ENCODE peak calls at places on chromosomes 6 and 20, in eight cellular contexts. One of them, this sample, is unnamed.

GRCh38 chr6:54710430-54710829 is 136.1 kb upstream of the FAM83B start:
- DNase-seq in EL: no peak
- DNase-seq in putamen: no peak
- DNase-seq in foreskin melanocyte: peak; percentile 54
- DNase-seq in colonic mucosa: no peak
- DNase-seq in stimulated activated CD4-positive, alpha-beta T cell treated with anti-CD3 and anti-CD28 coated beads, Interleukin-12 subunit alpha, Interleukin-12 subunit beta, amount 100 ng/mL, for 4 hours: no peak
- DNase-seq in immature natural killer cell: no peak
- DNase-seq in skeletal muscle cell: no peak
- DNase-seq in this sample: no peak

GRCh38 chr6:135012764-135013163 is 41.9 kb downstream of the HBS1L start:
- DNase-seq in colonic mucosa: no peak
- DNase-seq in immature natural killer cell: no peak
- DNase-seq in foreskin melanocyte: no peak
- DNase-seq in skeletal muscle cell: peak; percentile 11
- DNase-seq in putamen: no peak
- DNase-seq in stimulated activated CD4-positive, alpha-beta T cell treated with anti-CD3 and anti-CD28 coated beads, Interleukin-12 subunit alpha, Interleukin-12 subunit beta, amount 100 ng/mL, for 4 hours: no peak
- DNase-seq in EL: peak; percentile 16
- DNase-seq in this sample: no peak

GRCh38 chr6:113644861-113645575 is 212.1 kb upstream of the MARCKS start:
- DNase-seq in EL: peak; percentile 96
- DNase-seq in stimulated activated CD4-positive, alpha-beta T cell treated with anti-CD3 and anti-CD28 coated beads, Interleukin-12 subunit alpha, Interleukin-12 subunit beta, amount 100 ng/mL, for 4 hours: no peak
- DNase-seq in immature natural killer cell: no peak
- DNase-seq in skeletal muscle cell: peak; percentile 97
- DNase-seq in putamen: no peak
- DNase-seq in colonic mucosa: no peak
- DNase-seq in foreskin melanocyte: peak; percentile 91
- DNase-seq in this sample: no peak

GRCh38 chr20:5150226-5151076 is 23.6 kb downstream of the CDS2 start:
- DNase-seq in immature natural killer cell: no peak
- DNase-seq in skeletal muscle cell: no peak
- DNase-seq in EL: peak; percentile 46
- DNase-seq in foreskin melanocyte: no peak
- DNase-seq in putamen: no peak
- DNase-seq in colonic mucosa: peak; percentile 27
- DNase-seq in stimulated activated CD4-positive, alpha-beta T cell treated with anti-CD3 and anti-CD28 coated beads, Interleukin-12 subunit alpha, Interleukin-12 subunit beta, amount 100 ng/mL, for 4 hours: no peak
- DNase-seq in this sample: peak; percentile 77

GRCh38 chr6:19719691-19720127 is 117.5 kb upstream of the ID4 start:
- DNase-seq in putamen: no peak
- DNase-seq in EL: peak; percentile 72
- DNase-seq in stimulated activated CD4-positive, alpha-beta T cell treated with anti-CD3 and anti-CD28 coated beads, Interleukin-12 subunit alpha, Interleukin-12 subunit beta, amount 100 ng/mL, for 4 hours: no peak
- DNase-seq in immature natural killer cell: no peak
- DNase-seq in skeletal muscle cell: no peak
- DNase-seq in colonic mucosa: no peak
- DNase-seq in foreskin melanocyte: no peak
- DNase-seq in this sample: no peak

GRCh38 chr20:62606551-62607201 is 35.6 kb upstream of the SLCO4A1 start:
- DNase-seq in immature natural killer cell: no peak
- DNase-seq in stimulated activated CD4-positive, alpha-beta T cell treated with anti-CD3 and anti-CD28 coated beads, Interleukin-12 subunit alpha, Interleukin-12 subunit beta, amount 100 ng/mL, for 4 hours: no peak
- DNase-seq in skeletal muscle cell: no peak
- DNase-seq in colonic mucosa: no peak
- DNase-seq in putamen: no peak
- DNase-seq in EL: peak; percentile 63
- DNase-seq in foreskin melanocyte: no peak
- DNase-seq in this sample: peak; percentile 55

GRCh38 chr20:51750037-51750769 is 18.0 kb downstream of the ATP9A start:
- DNase-seq in stimulated activated CD4-positive, alpha-beta T cell treated with anti-CD3 and anti-CD28 coated beads, Interleukin-12 subunit alpha, Interleukin-12 subunit beta, amount 100 ng/mL, for 4 hours: peak; percentile 12
- DNase-seq in skeletal muscle cell: peak; percentile 82
- DNase-seq in foreskin melanocyte: peak; percentile 57
- DNase-seq in immature natural killer cell: no peak
- DNase-seq in putamen: no peak
- DNase-seq in colonic mucosa: peak; percentile 91
- DNase-seq in EL: peak; percentile 93
- DNase-seq in this sample: peak; percentile 98

GRCh38 chr6:157681041-157681650 is 141.9 kb upstream of the SNX9 start:
- DNase-seq in stimulated activated CD4-positive, alpha-beta T cell treated with anti-CD3 and anti-CD28 coated beads, Interleukin-12 subunit alpha, Interleukin-12 subunit beta, amount 100 ng/mL, for 4 hours: no peak
- DNase-seq in foreskin melanocyte: no peak
- DNase-seq in EL: no peak
- DNase-seq in immature natural killer cell: no peak
- DNase-seq in putamen: no peak
- DNase-seq in skeletal muscle cell: no peak
- DNase-seq in colonic mucosa: no peak
- DNase-seq in this sample: no peak

GRCh38 chr6:151034825-151035781 is 169.6 kb downstream of the MTHFD1L start:
- DNase-seq in immature natural killer cell: no peak
- DNase-seq in colonic mucosa: no peak
- DNase-seq in EL: no peak
- DNase-seq in putamen: no peak
- DNase-seq in skeletal muscle cell: no peak
- DNase-seq in foreskin melanocyte: no peak
- DNase-seq in stimulated activated CD4-positive, alpha-beta T cell treated with anti-CD3 and anti-CD28 coated beads, Interleukin-12 subunit alpha, Interleukin-12 subunit beta, amount 100 ng/mL, for 4 hours: no peak
- DNase-seq in this sample: no peak

GRCh38 chr6:116530436-116530835 is 15.0 kb downstream of the TRAPPC3L start:
- DNase-seq in stimulated activated CD4-positive, alpha-beta T cell treated with anti-CD3 and anti-CD28 coated beads, Interleukin-12 subunit alpha, Interleukin-12 subunit beta, amount 100 ng/mL, for 4 hours: no peak
- DNase-seq in EL: no peak
- DNase-seq in skeletal muscle cell: no peak
- DNase-seq in foreskin melanocyte: no peak
- DNase-seq in putamen: no peak
- DNase-seq in colonic mucosa: no peak
- DNase-seq in immature natural killer cell: no peak
- DNase-seq in this sample: no peak

GRCh38 chr20:34581341-34582189 is 23.0 kb downstream of the MAP1LC3A start:
- DNase-seq in foreskin melanocyte: peak; percentile 45
- DNase-seq in skeletal muscle cell: peak; percentile 45
- DNase-seq in colonic mucosa: no peak
- DNase-seq in immature natural killer cell: no peak
- DNase-seq in stimulated activated CD4-positive, alpha-beta T cell treated with anti-CD3 and anti-CD28 coated beads, Interleukin-12 subunit alpha, Interleukin-12 subunit beta, amount 100 ng/mL, for 4 hours: no peak
- DNase-seq in putamen: peak; percentile 71
- DNase-seq in EL: peak; percentile 77
- DNase-seq in this sample: no peak

GRCh38 chr6:25482996-25483395 is 169.0 kb upstream of the SCGN start:
- DNase-seq in skeletal muscle cell: no peak
- DNase-seq in EL: no peak
- DNase-seq in foreskin melanocyte: no peak
- DNase-seq in colonic mucosa: no peak
- DNase-seq in stimulated activated CD4-positive, alpha-beta T cell treated with anti-CD3 and anti-CD28 coated beads, Interleukin-12 subunit alpha, Interleukin-12 subunit beta, amount 100 ng/mL, for 4 hours: no peak
- DNase-seq in immature natural killer cell: no peak
- DNase-seq in putamen: no peak
- DNase-seq in this sample: no peak

GRCh38 chr20:34562643-34563042 is 4.1 kb downstream of the MAP1LC3A start:
- DNase-seq in foreskin melanocyte: no peak
- DNase-seq in EL: peak; percentile 45
- DNase-seq in putamen: peak; percentile 36
- DNase-seq in skeletal muscle cell: no peak
- DNase-seq in stimulated activated CD4-positive, alpha-beta T cell treated with anti-CD3 and anti-CD28 coated beads, Interleukin-12 subunit alpha, Interleukin-12 subunit beta, amount 100 ng/mL, for 4 hours: no peak
- DNase-seq in colonic mucosa: no peak
- DNase-seq in immature natural killer cell: no peak
- DNase-seq in this sample: no peak

GRCh38 chr6:84767591-84768201 is 3.3 kb upstream of the TBX18 start:
- DNase-seq in colonic mucosa: no peak
- DNase-seq in EL: no peak
- DNase-seq in immature natural killer cell: no peak
- DNase-seq in foreskin melanocyte: no peak
- DNase-seq in stimulated activated CD4-positive, alpha-beta T cell treated with anti-CD3 and anti-CD28 coated beads, Interleukin-12 subunit alpha, Interleukin-12 subunit beta, amount 100 ng/mL, for 4 hours: no peak
- DNase-seq in putamen: no peak
- DNase-seq in skeletal muscle cell: no peak
- DNase-seq in this sample: no peak

GRCh38 chr6:56914791-56915658 is 39.9 kb upstream of the BEND6 start:
- DNase-seq in EL: no peak
- DNase-seq in colonic mucosa: no peak
- DNase-seq in putamen: peak; percentile 78
- DNase-seq in immature natural killer cell: no peak
- DNase-seq in stimulated activated CD4-positive, alpha-beta T cell treated with anti-CD3 and anti-CD28 coated beads, Interleukin-12 subunit alpha, Interleukin-12 subunit beta, amount 100 ng/mL, for 4 hours: no peak
- DNase-seq in foreskin melanocyte: peak; percentile 71
- DNase-seq in skeletal muscle cell: no peak
- DNase-seq in this sample: no peak

GRCh38 chr6:89048985-89049384 is 31.6 kb upstream of the PNRC1 start:
- DNase-seq in colonic mucosa: no peak
- DNase-seq in foreskin melanocyte: no peak
- DNase-seq in immature natural killer cell: no peak
- DNase-seq in EL: peak; percentile 42
- DNase-seq in skeletal muscle cell: peak; percentile 80
- DNase-seq in putamen: no peak
- DNase-seq in stimulated activated CD4-positive, alpha-beta T cell treated with anti-CD3 and anti-CD28 coated beads, Interleukin-12 subunit alpha, Interleukin-12 subunit beta, amount 100 ng/mL, for 4 hours: no peak
- DNase-seq in this sample: no peak

GRCh38 chr20:37651932-37652331 is 41.9 kb upstream of the CTNNBL1 start:
- DNase-seq in putamen: no peak
- DNase-seq in colonic mucosa: no peak
- DNase-seq in foreskin melanocyte: peak; percentile 33
- DNase-seq in EL: peak; percentile 44
- DNase-seq in skeletal muscle cell: no peak
- DNase-seq in stimulated activated CD4-positive, alpha-beta T cell treated with anti-CD3 and anti-CD28 coated beads, Interleukin-12 subunit alpha, Interleukin-12 subunit beta, amount 100 ng/mL, for 4 hours: peak; percentile 19
- DNase-seq in immature natural killer cell: peak; percentile 15
- DNase-seq in this sample: peak; percentile 23

GRCh38 chr20:8798505-8798904 is 270.4 kb upstream of the PLCB4 start:
- DNase-seq in putamen: no peak
- DNase-seq in foreskin melanocyte: no peak
- DNase-seq in colonic mucosa: no peak
- DNase-seq in immature natural killer cell: no peak
- DNase-seq in stimulated activated CD4-positive, alpha-beta T cell treated with anti-CD3 and anti-CD28 coated beads, Interleukin-12 subunit alpha, Interleukin-12 subunit beta, amount 100 ng/mL, for 4 hours: no peak
- DNase-seq in skeletal muscle cell: peak; percentile 70
- DNase-seq in EL: no peak
- DNase-seq in this sample: no peak

GRCh38 chr6:110196874-110197273 is 16.6 kb downstream of the CDC40 start:
- DNase-seq in immature natural killer cell: no peak
- DNase-seq in colonic mucosa: no peak
- DNase-seq in stimulated activated CD4-positive, alpha-beta T cell treated with anti-CD3 and anti-CD28 coated beads, Interleukin-12 subunit alpha, Interleukin-12 subunit beta, amount 100 ng/mL, for 4 hours: no peak
- DNase-seq in skeletal muscle cell: no peak
- DNase-seq in EL: no peak
- DNase-seq in putamen: no peak
- DNase-seq in foreskin melanocyte: no peak
- DNase-seq in this sample: no peak